ENCODE peak calls at places on chromosome 16, in six cellular contexts. C, B, F, A, N and W are unnamed samples.

GRCh38 chr16:30740364-30741251 is 7.6 kb upstream of the PHKG2 start:
- DNase-seq in B (peak), F (peak), N (peak), A (peak), C (peak), W (no peak)

GRCh38 chr16:71459510-71459909 is 2.5 kb downstream of the ZNF23 start:
- DNase-seq in N (no peak), A (no peak), F (no peak), B (no peak), C (no peak), W (no peak)

GRCh38 chr16:53884748-53885147 is 180.8 kb downstream of the FTO start:
- DNase-seq in A (no peak), N (no peak), B (no peak), F (no peak), C (no peak), W (no peak)

GRCh38 chr16:20253825-20254224 is 73.5 kb downstream of the GP2 start:
- DNase-seq in N (no peak), F (no peak), A (no peak), B (no peak), C (no peak), W (no peak)

GRCh38 chr16:47065766-47066688 is 77.7 kb downstream of the NETO2 start:
- DNase-seq in A (no peak), F (no peak), C (no peak), B (no peak), N (no peak), W (no peak)

GRCh38 chr16:1290860-1291575 is 18.4 kb upstream of the UBE2I start:
- DNase-seq in F (no peak), C (no peak), A (no peak), N (no peak), B (no peak), W (no peak)

GRCh38 chr16:58222532-58223316 is 24.8 kb upstream of the CSNK2A2 start:
- DNase-seq in A (peak), B (no peak), F (no peak), C (no peak), N (peak), W (no peak)

GRCh38 chr16:89117239-89117974 is 23.8 kb downstream of the ACSF3 start:
- DNase-seq in A (no peak), B (peak), N (no peak), C (no peak), F (no peak), W (no peak)

GRCh38 chr16:1712791-1713261 is 6.8 kb downstream of the MAPK8IP3 start:
- DNase-seq in B (no peak), C (no peak), A (no peak), F (no peak), N (no peak), W (no peak)

GRCh38 chr16:88779406-88780099 is 5.5 kb downstream of the PIEZO1 start:
- DNase-seq in A (no peak), B (no peak), C (no peak), F (no peak), N (no peak), W (no peak)

GRCh38 chr16:81700071-81700779 is 78.9 kb upstream of the PLCG2 start:
- DNase-seq in B (no peak), C (no peak), F (no peak), A (no peak), N (no peak), W (no peak)

GRCh38 chr16:15639061-15639568 is 3.8 kb downstream of the MARF1 start:
- DNase-seq in A (no peak), N (no peak), C (no peak), B (no peak), F (no peak), W (no peak)

GRCh38 chr16:5874899-5875298 is 777.3 kb upstream of the EEF2KMT start:
- DNase-seq in N (no peak), A (no peak), C (no peak), B (no peak), F (no peak), W (no peak)

GRCh38 chr16:52538511-52538910 is 8.4 kb downstream of the TOX3 start:
- DNase-seq in N (no peak), A (no peak), C (no peak), F (no peak), B (no peak), W (no peak)

GRCh38 chr16:49280022-49280741 is 1.5 kb downstream of the CBLN1 start:
- DNase-seq in B (no peak), N (no peak), F (no peak), A (no peak), C (no peak), W (peak)

GRCh38 chr16:89655062-89655643 is 2.4 kb downstream of the CHMP1A start:
- DNase-seq in A (no peak), B (no peak), F (no peak), N (no peak), C (no peak), W (no peak)

GRCh38 chr16:54846761-54847160 is 83.9 kb upstream of the IRX5 start:
- DNase-seq in C (no peak), N (no peak), A (peak), F (no peak), B (no peak), W (no peak)

DNA sequence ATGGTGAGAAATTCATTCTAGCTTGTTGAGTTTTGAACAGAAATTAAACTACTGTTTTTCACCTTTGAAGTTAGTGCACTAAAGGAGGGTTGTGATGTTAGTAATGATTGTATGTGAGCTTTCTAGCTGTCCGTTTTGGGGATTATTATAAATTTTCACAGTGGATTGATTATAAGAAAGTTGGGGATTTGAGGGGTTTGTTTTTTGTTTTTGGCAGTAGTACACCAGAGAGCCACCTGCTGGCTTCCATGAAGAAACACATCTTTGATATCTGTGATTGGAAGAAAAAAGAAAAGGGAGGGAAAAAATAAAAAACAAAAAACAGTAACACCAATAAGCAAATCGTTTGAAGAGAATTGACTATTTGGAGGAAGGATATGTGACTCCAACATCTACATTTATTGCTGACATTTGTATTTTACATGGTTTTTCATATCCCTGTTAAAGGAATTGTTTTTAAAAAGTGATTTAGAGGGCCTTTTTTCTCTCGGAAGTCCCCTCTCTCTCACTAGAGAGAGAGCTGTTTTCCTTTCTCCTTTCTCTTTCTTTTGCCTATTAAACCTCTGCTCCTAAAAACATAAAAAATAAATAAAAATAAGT is 1469.5 kb upstream of the GOT2 start:
- DNase-seq in C (no peak), N (no peak), B (no peak), F (no peak), A (peak), W (no peak)
- TF ChIP-seq CTCF in C (peak), N (no peak), B (no peak), F (no peak), A (peak), W (peak)

GRCh38 chr16:2843526-2843925 is 13.4 kb downstream of the ZG16B start:
- DNase-seq in A (no peak), F (no peak), N (no peak), B (peak), C (no peak), W (no peak)

GRCh38 chr16:2840914-2841313 is 10.8 kb downstream of the ZG16B start:
- DNase-seq in B (no peak), N (no peak), A (no peak), F (no peak), C (no peak), W (no peak)

GRCh38 chr16:2842340-2843000 is 12.4 kb downstream of the ZG16B start:
- DNase-seq in A (no peak), F (peak), N (peak), C (no peak), B (peak), W (no peak)

GRCh38 chr16:2839650-2840450 is 9.7 kb downstream of the ZG16B start:
- DNase-seq in N (no peak), B (peak), F (no peak), A (no peak), C (no peak), W (no peak)

DNA sequence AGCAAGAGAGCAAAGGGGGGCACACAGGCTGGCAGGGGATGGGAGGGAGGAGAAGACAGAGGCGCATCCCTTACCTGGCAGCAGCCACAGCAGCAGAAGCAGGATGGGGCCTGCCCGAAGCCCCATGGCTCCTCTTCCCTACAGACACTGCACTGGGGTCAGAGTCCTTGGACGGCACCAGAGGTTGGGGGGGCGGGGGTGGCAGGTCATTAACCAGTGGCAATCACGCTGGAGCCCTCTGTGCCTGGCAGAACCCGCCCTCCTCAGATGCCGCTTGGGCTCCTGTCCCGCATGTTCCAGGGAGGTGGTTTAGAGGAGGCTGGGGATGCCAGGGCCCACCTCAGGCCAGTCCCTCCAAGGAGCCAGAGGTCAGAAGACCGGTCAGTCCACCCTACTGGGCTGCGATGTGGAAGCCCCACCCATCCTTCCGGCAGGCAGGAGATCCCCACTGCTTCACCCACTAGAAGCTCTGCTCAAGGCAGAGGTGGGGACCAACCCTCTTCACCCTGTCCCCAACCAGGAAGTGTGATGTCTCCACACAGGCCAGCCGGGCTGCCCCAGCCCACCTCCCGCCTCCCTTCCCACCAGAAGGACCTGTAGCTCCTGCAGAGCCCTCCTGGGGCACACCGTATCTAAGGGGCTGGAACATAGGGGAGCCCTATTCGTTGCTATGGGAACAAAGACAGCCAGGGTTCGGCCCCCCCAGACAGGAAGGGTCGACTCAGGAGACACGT is 11.7 kb downstream of the ZG16B start:
- DNase-seq in F (no peak), C (no peak), B (peak), A (no peak), N (no peak), W (no peak)
- TF ChIP-seq CTCF in F (no peak), C (no peak), B (no peak), A (no peak), N (no peak), W (no peak)

GRCh38 chr16:67339453-67339852 is 12.8 kb downstream of the LRRC36 start:
- DNase-seq in N (peak), F (no peak), A (no peak), C (no peak), B (no peak), W (no peak)
- TF ChIP-seq CTCF in N (peak), F (no peak), A (no peak), C (no peak), B (no peak), W (no peak)

GRCh38 chr16:12228607-12229499 is 252.3 kb downstream of the SNX29 start:
- DNase-seq in A (peak), C (peak), N (peak), F (no peak), B (peak), W (peak)
- TF ChIP-seq CTCF in A (peak), C (peak), N (peak), F (peak), B (peak), W (peak)

DNA sequence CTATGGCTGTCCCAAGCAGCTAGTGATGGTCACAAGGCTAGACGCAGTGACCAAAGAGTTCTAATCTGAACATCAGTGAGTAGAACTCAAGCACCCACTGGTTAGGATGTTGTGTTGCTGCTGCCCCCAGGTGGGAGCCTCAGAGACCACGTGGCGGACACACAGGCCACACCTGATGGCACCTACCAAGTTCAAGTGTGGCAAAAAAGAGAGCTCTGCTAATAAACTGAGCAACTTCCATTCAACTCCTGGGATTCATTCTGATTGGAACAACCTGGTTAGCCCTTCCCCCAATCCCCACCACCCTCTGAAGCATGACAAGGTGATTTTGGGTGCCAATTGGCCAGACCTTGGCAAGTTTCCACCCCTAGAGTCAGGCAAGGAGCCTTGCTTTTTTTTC is 3.5 kb upstream of the LCMT1 start:
- DNase-seq in N (no peak), C (no peak), F (no peak), A (no peak), B (no peak), W (no peak)
- TF ChIP-seq CTCF in N (peak), C (no peak), F (no peak), A (no peak), B (no peak), W (peak)

GRCh38 chr16:78194948-78195347 is 95.5 kb downstream of the WWOX start:
- DNase-seq in B (no peak), C (no peak), F (no peak), A (no peak), N (no peak), W (no peak)
- TF ChIP-seq CTCF in B (no peak), C (no peak), F (no peak), A (no peak), N (no peak), W (no peak)

GRCh38 chr16:79051313-79051712 is 549.2 kb downstream of the MAF start:
- DNase-seq in F (no peak), A (no peak), N (no peak), B (no peak), C (no peak), W (no peak)

GRCh38 chr16:79049040-79049439 is 551.5 kb downstream of the MAF start:
- DNase-seq in F (no peak), B (no peak), N (no peak), A (no peak), C (no peak), W (no peak)

GRCh38 chr16:79045191-79045590 is 555.3 kb downstream of the MAF start:
- DNase-seq in C (no peak), N (no peak), A (no peak), B (no peak), F (no peak), W (no peak)

GRCh38 chr16:79050063-79050462 is 550.5 kb downstream of the MAF start:
- DNase-seq in F (no peak), B (no peak), N (no peak), C (no peak), A (peak), W (no peak)

GRCh38 chr16:79047337-79047736 is 553.2 kb downstream of the MAF start:
- DNase-seq in C (no peak), B (no peak), N (no peak), A (peak), F (no peak), W (no peak)
- TF ChIP-seq CTCF in C (peak), B (peak), N (no peak), A (no peak), F (peak), W (peak)

GRCh38 chr16:21598676-21599157 is 660 bp upstream of the METTL9 start:
- DNase-seq in B (no peak), F (no peak), A (no peak), N (no peak), C (peak), W (no peak)

GRCh38 chr16:21602785-21603184 is 3.4 kb downstream of the METTL9 start:
- DNase-seq in C (no peak), N (no peak), F (no peak), A (no peak), B (no peak), W (no peak)

GRCh38 chr16:21599994-21600773 is 807 bp downstream of the METTL9 start:
- DNase-seq in C (no peak), A (peak), N (no peak), B (no peak), F (no peak), W (no peak)

GRCh38 chr16:21597571-21598030 is 1.8 kb upstream of the METTL9 start:
- DNase-seq in C (no peak), B (no peak), N (no peak), A (no peak), F (no peak), W (no peak)

GRCh38 chr16:21599158-21599993 is at the start of gene METTL9:
- DNase-seq in C (peak), N (peak), A (peak), F (peak), B (peak), W (peak)
- TF ChIP-seq CTCF in C (no peak), N (no peak), A (no peak), F (peak), B (no peak), W (no peak)